ENCODE peak calls at places on chromosomes 3 and 15, in seven cellular contexts. G is activated CD4-positive, alpha-beta T cell treated with anti-CD3 and anti-CD28 coated beads for 1 hour; L is NCI-H2081; D is stimulated activated CD4-positive, alpha-beta T cell treated with anti-CD3 and anti-CD28 coated beads, Interleukin-2, amount 100 ng/mL, for 48 hours; C is fibroblast of pulmonary artery; H is NCI-H1105; S is EH. Q is an unnamed sample.

GRCh38 chr3:52068055-52068704 is 11.8 kb upstream of the DUSP7 start:
- DNase-seq in G (no peak), L (no peak), C (no peak), D (no peak), S (peak), H (no peak), Q (no peak)

GRCh38 chr3:107560166-107560565 is 37.4 kb downstream of the BBX start:
- DNase-seq in H (no peak), L (no peak), G (no peak), D (no peak), S (no peak), C (no peak), Q (no peak)

GRCh38 chr3:195905970-195906864 is 2.1 kb downstream of the TNK2 start:
- DNase-seq in S (peak), H (peak), C (no peak), G (no peak), L (peak), D (no peak), Q (peak)

GRCh38 chr3:134628884-134629283 is 21.9 kb downstream of the KY start:
- DNase-seq in S (no peak), L (no peak), D (no peak), G (no peak), C (no peak), H (no peak), Q (no peak)

GRCh38 chr3:55721716-55722484 is 234.8 kb upstream of the WNT5A start:
- DNase-seq in D (no peak), H (no peak), S (peak), L (no peak), C (peak), G (no peak), Q (no peak)

GRCh38 chr3:172201136-172201989 is 162.0 kb downstream of the FNDC3B start:
- DNase-seq in L (peak), G (no peak), C (peak), S (peak), H (peak), D (no peak), Q (no peak)

GRCh38 chr3:138395865-138396751 is 38.3 kb upstream of the ESYT3 start:
- DNase-seq in C (no peak), L (no peak), H (no peak), S (no peak), D (no peak), G (no peak), Q (no peak)

GRCh38 chr15:78438595-78439285 is 724 bp downstream of the IREB2 start:
- DNase-seq in D (peak), S (peak), C (peak), G (no peak), H (no peak), L (peak), Q (no peak)

GRCh38 chr3:62142696-62143095 is 230.7 kb downstream of the FEZF2 start:
- DNase-seq in H (no peak), D (no peak), L (no peak), C (no peak), G (no peak), S (no peak), Q (no peak)

GRCh38 chr15:80923668-80924067 is 66.0 kb downstream of the MESD start:
- DNase-seq in S (no peak), G (no peak), L (no peak), D (no peak), H (no peak), C (no peak), Q (no peak)

GRCh38 chr3:37726445-37727000 is 135.2 kb upstream of the CTDSPL start:
- DNase-seq in H (no peak), G (no peak), C (no peak), S (no peak), D (no peak), L (no peak), Q (no peak)